ENCODE peak calls at places on chromosomes 13 and 19, in six cellular contexts. Z is Caco-2, P is T-helper 17 cell, I is fibroblast of mammary gland, C is neural crest cell, T is NCI-H1092 treated with DMSO at 0.1 percent for 48 hours. R is an unnamed sample.

GRCh38 chr13:75715598-75716523 is 79.7 kb downstream of the LMO7 start:
- DNase-seq in Z (no peak), P (no peak), I (peak; percentile 27), C (no peak), T (peak; percentile 12), R (no peak)

GRCh38 chr19:58476498-58477015 is 405 bp downstream of the ZNF446 start:
- DNase-seq in Z (no peak), P (no peak), I (peak; percentile 40), C (no peak), T (no peak), R (no peak)

GRCh38 chr19:48182434-48182833 is 12.0 kb downstream of the ZSWIM9 start:
- DNase-seq in Z (no peak), P (no peak), I (no peak), C (no peak), T (no peak), R (no peak)

GRCh38 chr19:4473011-4473410 is 914 bp downstream of the HDGFL2 start:
- DNase-seq in Z (no peak), P (no peak), I (no peak), C (no peak), T (no peak), R (no peak)

GRCh38 chr13:111492958-111493357 is 172.5 kb downstream of the TEX29 start:
- DNase-seq in Z (no peak), P (no peak), I (no peak), C (no peak), T (no peak), R (no peak)

GRCh38 chr19:13152854-13153626 is 2.8 kb downstream of the IER2 start:
- DNase-seq in Z (peak; percentile 95), P (peak; percentile 88), I (peak; percentile 92), C (peak; percentile 99), T (peak; percentile 91), R (peak; percentile 93)

GRCh38 chr13:80957019-80957650 is 616.2 kb upstream of the SPRY2 start:
- DNase-seq in Z (no peak), P (no peak), I (no peak), C (no peak), T (no peak), R (no peak)

GRCh38 chr13:112752711-112753541 is 63.1 kb downstream of the ATP11A start:
- DNase-seq in Z (no peak), P (no peak), I (no peak), C (no peak), T (no peak), R (no peak)

GRCh38 chr13:51083706-51084105 is 27.4 kb downstream of the C13orf42 start:
- DNase-seq in Z (no peak), P (no peak), I (no peak), C (no peak), T (no peak), R (no peak)

GRCh38 chr13:46605824-46606554 is 53.0 kb downstream of the LRCH1 start:
- DNase-seq in Z (no peak), P (no peak), I (no peak), C (no peak), T (no peak), R (no peak)

GRCh38 chr13:44040754-44041100 is 161.0 kb downstream of the LACC1 start:
- DNase-seq in Z (no peak), P (no peak), I (peak; percentile 53), C (no peak), T (no peak), R (peak; percentile 48)

GRCh38 chr19:46107371-46107770 is 17.1 kb downstream of the IGFL3 start:
- DNase-seq in Z (no peak), P (no peak), I (peak; percentile 57), C (no peak), T (no peak), R (peak; percentile 28)

GRCh38 chr13:39483326-39483725 is 119.7 kb downstream of the LHFPL6 start:
- DNase-seq in Z (no peak), P (no peak), I (no peak), C (no peak), T (no peak), R (peak; percentile 18)